ENCODE peak calls at places on chromosomes 4 and X, in four cellular contexts. V is sigmoid colon, X is M059J, R is hippocampal formation. O is an unnamed sample.

GRCh38 chrX:16278927-16279326 is 111.6 kb downstream of the MAGEB17 start:
- DNase-seq in V (no peak), X (no peak), R (no peak), O (no peak)

GRCh38 chr4:70571772-70572171 is 20.3 kb upstream of the AMBN start:
- DNase-seq in V (no peak), X (no peak), R (no peak), O (no peak)

GRCh38 chrX:124098089-124098488 is 136.6 kb downstream of the STAG2 start:
- DNase-seq in V (no peak), X (peak), R (no peak), O (no peak)

GRCh38 chr4:112370466-112370865 is 73.3 kb downstream of the ALPK1 start:
- DNase-seq in V (no peak), X (no peak), R (no peak), O (no peak)

GRCh38 chr4:187480146-187481145 is 515.1 kb upstream of the ZFP42 start:
- DNase-seq in V (no peak), X (peak), R (no peak), O (no peak)

GRCh38 chrX:13131511-13132137 is 87.2 kb upstream of the FAM9C start:
- DNase-seq in V (no peak), X (peak), R (peak), O (peak)

GRCh38 chrX:115582871-115583729 is 22.1 kb downstream of the PLS3 start:
- DNase-seq in V (no peak), X (peak), R (no peak), O (no peak)

GRCh38 chrX:140586951-140587350 is 82.1 kb upstream of the SOX3 start:
- DNase-seq in V (no peak), X (no peak), R (no peak), O (no peak)

GRCh38 chr4:70183168-70183939 is 12.2 kb upstream of the ODAM start:
- DNase-seq in V (no peak), X (peak), R (no peak), O (no peak)

GRCh38 chrX:148134578-148134977 is 153.4 kb downstream of the FMR1NB start:
- DNase-seq in V (no peak), X (no peak), R (no peak), O (no peak)

GRCh38 chr4:121541696-121542095 is 155.1 kb downstream of the ANXA5 start:
- DNase-seq in V (no peak), X (no peak), R (no peak), O (no peak)

GRCh38 chr4:101356928-101357327 is 9.6 kb upstream of the PPP3CA start:
- DNase-seq in V (no peak), X (peak), R (no peak), O (no peak)

GRCh38 chrX:1222511-1223252 is 10.2 kb upstream of the CRLF2 start:
- DNase-seq in V (peak), X (peak), R (no peak), O (peak)

GRCh38 chrX:43493751-43494150 is 162.3 kb upstream of the MAOA start:
- DNase-seq in V (no peak), X (peak), R (no peak), O (no peak)

O was measured in CD14-positive monocyte.